ENCODE peak calls at places on chromosome X, in ten cellular contexts. W is body of pancreas, E is AG04450, A is ovary, D is transverse colon, J is GM12865, G is breast epithelium, X is mucosa of descending colon, Y is heart right ventricle, I is heart left ventricle. L is an unnamed sample.

GRCh38 chrX:1537031-1537715 is at the start of gene P2RY8:
- DNase-seq in J (peak; percentile 89), W (peak; percentile 60), X (peak; percentile 83), E (no peak), D (peak; percentile 74), Y (peak; percentile 37), G (peak; percentile 41), A (peak; percentile 64), I (peak; percentile 54), L (peak; percentile 77)

GRCh38 chrX:75483935-75484334 is 38.9 kb downstream of the ZDHHC15 start:
- DNase-seq in X (no peak), Y (no peak), A (no peak), G (no peak), I (no peak), E (no peak), J (no peak), W (no peak), D (no peak), L (no peak)

GRCh38 chrX:150308532-150309157 is 54.5 kb upstream of the MAMLD1 start:
- DNase-seq in E (no peak), Y (no peak), J (no peak), A (no peak), W (no peak), I (no peak), D (no peak), X (no peak), G (no peak), L (no peak)

GRCh38 chrX:39577976-39578962 is 519.5 kb downstream of the BCOR start:
- DNase-seq in W (no peak), G (no peak), D (peak; percentile 41), E (no peak), J (peak; percentile 78), I (peak; percentile 21), A (peak; percentile 41), X (no peak), Y (peak; percentile 20), L (peak; percentile 39)

GRCh38 chrX:107014927-107015326 is 14.9 kb upstream of the MORC4 start:
- DNase-seq in W (no peak), G (no peak), D (no peak), E (no peak), X (no peak), J (no peak), Y (no peak), A (no peak), I (no peak), L (no peak)

GRCh38 chrX:79081895-79082512 is 62.5 kb upstream of the GPR174 start:
- DNase-seq in X (no peak), A (no peak), J (peak; percentile 66), G (no peak), I (no peak), E (no peak), D (no peak), Y (no peak), W (peak; percentile 6), L (peak; percentile 26)

GRCh38 chrX:42149281-42149680 is 225.9 kb upstream of the CASK start:
- DNase-seq in Y (no peak), D (no peak), W (no peak), J (no peak), G (no peak), I (no peak), E (no peak), A (no peak), X (no peak), L (no peak)

GRCh38 chrX:154914052-154914451 is 27.9 kb downstream of the F8A1 start:
- DNase-seq in W (no peak), Y (no peak), G (no peak), E (no peak), X (no peak), I (no peak), A (no peak), D (no peak), J (no peak), L (no peak)

GRCh38 chrX:85111347-85111746 is 107.7 kb downstream of the APOOL start:
- DNase-seq in W (peak; percentile 20), J (no peak), Y (no peak), X (no peak), A (no peak), E (no peak), I (no peak), D (no peak), G (no peak), L (peak; percentile 8)

GRCh38 chrX:39418132-39418935 is 617.1 kb downstream of the MID1IP1 start:
- DNase-seq in D (no peak), J (no peak), G (no peak), W (no peak), A (no peak), X (no peak), E (no peak), I (no peak), Y (no peak), L (no peak)

GRCh38 chrX:41045960-41046567 is 39.2 kb upstream of the USP9X start:
- DNase-seq in W (no peak), D (peak; percentile 13), G (no peak), J (no peak), A (no peak), E (no peak), I (no peak), Y (no peak), X (no peak), L (no peak)

GRCh38 chrX:136525738-136526606 is 6.0 kb upstream of the VGLL1 start:
- DNase-seq in I (peak; percentile 71), W (peak; percentile 68), Y (peak; percentile 49), J (no peak), A (peak; percentile 77), G (peak; percentile 61), E (peak; percentile 63), X (no peak), D (peak; percentile 74), L (no peak)

GRCh38 chrX:72260448-72260847 is 16.6 kb downstream of the RPS4X start:
- DNase-seq in Y (no peak), D (no peak), W (no peak), A (no peak), G (no peak), X (no peak), E (no peak), I (no peak), J (no peak), L (no peak)

GRCh38 chrX:47683171-47684145 is 24.5 kb upstream of the UXT start:
- DNase-seq in D (no peak), I (no peak), Y (no peak), G (no peak), W (no peak), A (no peak), E (no peak), X (no peak), J (no peak), L (no peak)

GRCh38 chrX:119236599-119237525 is 777 bp downstream of the PGRMC1 start:
- DNase-seq in J (peak; percentile 37), Y (peak; percentile 25), E (peak; percentile 27), X (peak; percentile 60), G (no peak), I (no peak), A (peak; percentile 47), W (peak; percentile 62), D (peak; percentile 50), L (peak; percentile 19)

GRCh38 chrX:31590581-31591113 is 518.8 kb upstream of the FTHL17 start:
- DNase-seq in D (no peak), G (no peak), J (no peak), W (no peak), I (no peak), X (no peak), A (no peak), E (peak; percentile 6), Y (no peak), L (no peak)

GRCh38 chrX:23185951-23186350 is 148.7 kb upstream of the PTCHD1 start:
- DNase-seq in I (no peak), Y (no peak), G (no peak), J (peak; percentile 5), X (no peak), D (no peak), E (no peak), W (no peak), A (no peak), L (no peak)

GRCh38 chrX:70998402-70999027 is 67.6 kb upstream of the SLC7A3 start:
- DNase-seq in J (peak; percentile 31), E (no peak), W (peak; percentile 19), I (peak; percentile 16), D (no peak), A (no peak), G (peak; percentile 70), Y (no peak), X (no peak), L (no peak)

GRCh38 chrX:134727363-134727762 is 69.1 kb upstream of the PLAC1 start:
- DNase-seq in G (no peak), D (no peak), Y (no peak), X (no peak), E (no peak), J (no peak), W (no peak), I (no peak), A (no peak), L (no peak)
- TF ChIP-seq CTCF in G (no peak), D (no peak), Y (no peak), X (no peak), E (no peak), J (no peak), W (no peak), I (no peak), A (no peak), L (no peak)

DNA sequence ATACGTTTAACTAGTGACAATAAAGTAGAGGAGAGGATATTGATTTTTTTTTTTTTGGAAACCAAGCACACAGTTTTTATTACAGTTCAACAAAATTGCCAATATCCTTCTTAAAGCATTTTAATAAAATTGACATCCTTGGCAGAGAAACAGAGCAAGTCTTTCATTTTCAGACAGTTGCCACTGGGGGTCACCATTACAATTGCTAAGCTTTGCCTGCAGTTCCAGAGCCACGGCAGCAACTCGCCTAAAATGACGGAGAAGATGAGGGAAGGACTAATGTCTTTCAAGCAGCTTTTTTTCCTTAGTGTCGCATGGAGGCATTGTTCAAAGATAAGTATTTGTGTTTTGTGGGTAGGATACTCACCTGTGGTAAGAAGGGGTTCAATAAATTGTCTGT is 507.8 kb upstream of the ARX start:
- DNase-seq in E (no peak), W (peak; percentile 37), D (no peak), A (no peak), G (no peak), X (no peak), J (peak; percentile 13), I (peak; percentile 17), Y (no peak), L (peak; percentile 9)
- TF ChIP-seq CTCF in E (peak; percentile 41), W (peak; percentile 15), D (no peak), A (no peak), G (no peak), X (no peak), J (no peak), I (peak; percentile 19), Y (peak; percentile 35), L (no peak)

DNA sequence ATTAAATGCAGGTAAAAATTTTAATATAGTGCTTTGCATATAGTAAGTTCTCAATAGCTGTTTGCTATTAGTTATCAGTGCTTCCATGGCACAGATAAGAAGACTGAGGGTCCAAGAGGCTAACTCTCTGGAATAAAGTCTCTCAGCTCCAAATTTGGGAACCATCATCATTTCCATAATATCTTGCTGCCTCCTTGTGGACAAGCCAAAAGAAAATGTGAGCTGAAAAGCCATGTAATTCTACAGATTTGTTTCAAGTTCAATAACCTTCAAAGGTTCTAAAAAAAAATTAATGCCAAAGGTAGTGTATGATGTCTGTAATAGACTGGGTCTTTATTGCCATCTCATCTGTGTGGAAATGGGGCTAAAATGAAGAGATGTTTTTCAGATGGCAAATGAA is 136.9 kb upstream of the VCX start:
- DNase-seq in J (no peak), X (no peak), Y (no peak), I (no peak), W (no peak), D (no peak), E (no peak), A (no peak), G (no peak), L (no peak)
- TF ChIP-seq CTCF in J (no peak), X (no peak), Y (no peak), I (no peak), W (no peak), D (no peak), E (no peak), A (no peak), G (peak; percentile 21), L (no peak)

GRCh38 chrX:152912121-152912520 is 14.3 kb downstream of the ZNF185 start:
- DNase-seq in W (no peak), D (no peak), I (no peak), G (no peak), X (no peak), A (no peak), E (no peak), Y (no peak), J (peak; percentile 37), L (no peak)
- TF ChIP-seq CTCF in W (no peak), D (no peak), I (no peak), G (no peak), X (no peak), A (no peak), E (no peak), Y (no peak), J (no peak), L (no peak)